ENCODE peak calls at places on chromosomes 4 and X, in seven cellular contexts. One of them, this sample, is unnamed.

GRCh38 chrX:129494887-129495286 is 28.4 kb downstream of the SMARCA1 start:
- DNase-seq in activated gamma-delta T cell: no peak
- DNase-seq in mammary epithelial cell: no peak
- DNase-seq in endothelial cell: no peak
- DNase-seq in NCI-H748 treated with DMSO at 0.1 percent for 48 hours: no peak
- DNase-seq in occipital lobe: no peak
- DNase-seq in sciatic nerve: no peak
- DNase-seq in this sample: no peak

GRCh38 chr4:69051576-69051943 is 44.7 kb upstream of the UGT2B7 start:
- DNase-seq in activated gamma-delta T cell: no peak
- DNase-seq in sciatic nerve: no peak
- DNase-seq in occipital lobe: no peak
- DNase-seq in mammary epithelial cell: no peak
- DNase-seq in endothelial cell: no peak
- DNase-seq in NCI-H748 treated with DMSO at 0.1 percent for 48 hours: no peak
- DNase-seq in this sample: no peak

GRCh38 chrX:139290310-139290709 is 240.2 kb upstream of the F9 start:
- DNase-seq in occipital lobe: no peak
- DNase-seq in sciatic nerve: no peak
- DNase-seq in endothelial cell: no peak
- DNase-seq in activated gamma-delta T cell: no peak
- DNase-seq in mammary epithelial cell: peak
- DNase-seq in NCI-H748 treated with DMSO at 0.1 percent for 48 hours: no peak
- DNase-seq in this sample: no peak

GRCh38 chr4:37956941-37957340 is 3.3 kb upstream of the PTTG2 start:
- DNase-seq in activated gamma-delta T cell: no peak
- DNase-seq in mammary epithelial cell: no peak
- DNase-seq in NCI-H748 treated with DMSO at 0.1 percent for 48 hours: no peak
- DNase-seq in occipital lobe: no peak
- DNase-seq in sciatic nerve: no peak
- DNase-seq in endothelial cell: no peak
- DNase-seq in this sample: no peak

GRCh38 chr4:174274436-174274835 is 9.0 kb downstream of the FBXO8 start:
- DNase-seq in occipital lobe: no peak
- DNase-seq in endothelial cell: no peak
- DNase-seq in NCI-H748 treated with DMSO at 0.1 percent for 48 hours: no peak
- DNase-seq in sciatic nerve: no peak
- DNase-seq in mammary epithelial cell: no peak
- DNase-seq in activated gamma-delta T cell: no peak
- DNase-seq in this sample: no peak

GRCh38 chr4:2615821-2616220 is 79.4 kb downstream of the FAM193A start:
- DNase-seq in occipital lobe: no peak
- DNase-seq in NCI-H748 treated with DMSO at 0.1 percent for 48 hours: no peak
- DNase-seq in endothelial cell: no peak
- DNase-seq in sciatic nerve: no peak
- DNase-seq in activated gamma-delta T cell: no peak
- DNase-seq in mammary epithelial cell: no peak
- DNase-seq in this sample: no peak

GRCh38 chrX:1165535-1166196 is 46.8 kb downstream of the CRLF2 start:
- DNase-seq in endothelial cell: no peak
- DNase-seq in mammary epithelial cell: peak
- DNase-seq in NCI-H748 treated with DMSO at 0.1 percent for 48 hours: no peak
- DNase-seq in occipital lobe: no peak
- DNase-seq in sciatic nerve: no peak
- DNase-seq in activated gamma-delta T cell: no peak
- DNase-seq in this sample: no peak

GRCh38 chr4:104642521-104642920 is 147.8 kb upstream of the CXXC4 start:
- DNase-seq in occipital lobe: no peak
- DNase-seq in mammary epithelial cell: no peak
- DNase-seq in activated gamma-delta T cell: no peak
- DNase-seq in sciatic nerve: no peak
- DNase-seq in NCI-H748 treated with DMSO at 0.1 percent for 48 hours: no peak
- DNase-seq in endothelial cell: no peak
- DNase-seq in this sample: no peak

GRCh38 chr4:2333916-2334644 is 72.2 kb upstream of the MXD4 start:
- DNase-seq in occipital lobe: no peak
- DNase-seq in sciatic nerve: no peak
- DNase-seq in endothelial cell: peak
- DNase-seq in mammary epithelial cell: no peak
- DNase-seq in activated gamma-delta T cell: no peak
- DNase-seq in NCI-H748 treated with DMSO at 0.1 percent for 48 hours: no peak
- DNase-seq in this sample: no peak